ENCODE peak calls at places on chromosome 3, in six cellular contexts. W is stomach, H is right lobe of liver, D is tibial artery, C is keratinocyte, T is cardiac muscle cell. J is an unnamed sample.

GRCh38 chr3:172102123-172102882 is 62.9 kb downstream of the FNDC3B start:
- DNase-seq in H (peak; percentile 42), C (no peak), D (no peak), T (no peak), W (no peak), J (peak; percentile 71)

GRCh38 chr3:64242435-64242834 is 17.2 kb upstream of the PRICKLE2 start:
- DNase-seq in C (no peak), D (no peak), T (peak; percentile 83), W (peak; percentile 36), H (no peak), J (no peak)

GRCh38 chr3:188834349-188834748 is 337.4 kb upstream of the TPRG1 start:
- DNase-seq in W (no peak), H (no peak), D (no peak), T (no peak), C (no peak), J (no peak)

GRCh38 chr3:159732172-159733111 is 256.2 kb upstream of the IL12A start:
- DNase-seq in C (no peak), W (no peak), D (no peak), T (peak; percentile 69), H (no peak), J (no peak)

GRCh38 chr3:117298273-117298672 is 588.7 kb downstream of the TUSC7 start:
- DNase-seq in T (no peak), D (no peak), W (no peak), H (no peak), C (no peak), J (no peak)

GRCh38 chr3:155741081-155741480 is 3.8 kb downstream of the PLCH1 start:
- DNase-seq in C (no peak), W (no peak), T (no peak), D (no peak), H (no peak), J (no peak)

GRCh38 chr3:105899528-105899927 is 30.7 kb upstream of the CBLB start:
- DNase-seq in C (no peak), W (no peak), T (no peak), D (no peak), H (no peak), J (no peak)

GRCh38 chr3:52055537-52056351 is 627 bp downstream of the DUSP7 start:
- DNase-seq in H (peak; percentile 64), D (no peak), T (peak; percentile 80), C (no peak), W (peak; percentile 49), J (no peak)

GRCh38 chr3:16767006-16767405 is 117.7 kb upstream of the PLCL2 start:
- DNase-seq in T (peak; percentile 52), D (no peak), W (no peak), C (no peak), H (no peak), J (no peak)

GRCh38 chr3:179174316-179174715 is 26.2 kb downstream of the PIK3CA start:
- DNase-seq in H (no peak), C (no peak), D (no peak), T (no peak), W (no peak), J (no peak)

GRCh38 chr3:124014366-124014942 is 22.5 kb upstream of the ROPN1 start:
- DNase-seq in D (no peak), H (no peak), T (no peak), C (no peak), W (no peak), J (no peak)

GRCh38 chr3:121443456-121443855 is 102.3 kb downstream of the POLQ start:
- DNase-seq in D (no peak), C (no peak), W (no peak), T (no peak), H (no peak), J (no peak)

GRCh38 chr3:128494152-128494650 is 1.2 kb upstream of the GATA2 start:
- DNase-seq in T (no peak), C (no peak), W (no peak), H (no peak), D (no peak), J (no peak)

GRCh38 chr3:128491071-128491899 is 1.7 kb downstream of the GATA2 start:
- DNase-seq in W (no peak), D (peak; percentile 18), C (no peak), T (no peak), H (no peak), J (peak; percentile 35)

GRCh38 chr3:128491900-128492352 is 1.1 kb downstream of the GATA2 start:
- DNase-seq in C (no peak), D (no peak), T (no peak), W (no peak), H (no peak), J (no peak)

GRCh38 chr3:128493221-128494151 is 485 bp upstream of the GATA2 start:
- DNase-seq in T (no peak), D (peak; percentile 18), C (no peak), H (no peak), W (no peak), J (no peak)

GRCh38 chr3:128492353-128493220 is at the start of gene GATA2:
- DNase-seq in W (no peak), H (no peak), D (peak; percentile 20), T (peak; percentile 68), C (no peak), J (peak; percentile 89)
- H3K4me3 ChIP-seq in W (peak within 1 kb of the TSS; percentile 7), H (no peak within 1 kb of the TSS), D (no peak within 1 kb of the TSS), T (peak within 1 kb of the TSS; percentile 31), C (no peak within 1 kb of the TSS), J (peak within 1 kb of the TSS; percentile 60)

GRCh38 chr3:184678317-184679055 is 33.4 kb downstream of the MAGEF1 start:
- DNase-seq in D (no peak), C (no peak), T (no peak), W (no peak), H (no peak), J (no peak)
- H3K4me3 ChIP-seq in D (no peak overlapping the region), C (no peak overlapping the region), T (no peak overlapping the region), W (no peak overlapping the region), H (no peak overlapping the region), J (no peak overlapping the region)

DNA sequence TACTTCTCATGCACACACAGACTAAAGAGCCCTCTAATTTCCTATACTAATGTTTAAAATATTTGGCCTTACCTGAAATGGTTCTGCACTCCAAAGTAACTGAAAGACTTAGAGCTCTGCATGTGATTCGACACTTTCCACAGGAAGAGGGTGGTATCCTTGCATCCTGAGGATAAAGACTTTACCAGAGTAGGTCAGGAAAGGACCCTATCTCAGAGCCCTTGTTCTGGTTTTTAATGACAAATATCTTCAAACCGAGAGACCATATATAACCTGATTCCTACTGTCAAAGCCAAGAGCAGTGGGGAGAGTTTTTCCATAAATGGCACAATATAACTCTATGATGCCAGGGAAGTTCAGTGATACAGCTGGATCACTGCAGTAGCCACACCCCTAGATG is at the start of gene GP5:
- DNase-seq in W (no peak), T (no peak), D (no peak), C (no peak), H (no peak), J (no peak)
- H3K4me3 ChIP-seq in W (peak within 1 kb of the TSS; percentile 22), T (peak within 1 kb of the TSS; percentile 0), D (peak within 1 kb of the TSS; percentile 34), C (no peak within 1 kb of the TSS), H (no peak within 1 kb of the TSS), J (no peak within 1 kb of the TSS)

DNA sequence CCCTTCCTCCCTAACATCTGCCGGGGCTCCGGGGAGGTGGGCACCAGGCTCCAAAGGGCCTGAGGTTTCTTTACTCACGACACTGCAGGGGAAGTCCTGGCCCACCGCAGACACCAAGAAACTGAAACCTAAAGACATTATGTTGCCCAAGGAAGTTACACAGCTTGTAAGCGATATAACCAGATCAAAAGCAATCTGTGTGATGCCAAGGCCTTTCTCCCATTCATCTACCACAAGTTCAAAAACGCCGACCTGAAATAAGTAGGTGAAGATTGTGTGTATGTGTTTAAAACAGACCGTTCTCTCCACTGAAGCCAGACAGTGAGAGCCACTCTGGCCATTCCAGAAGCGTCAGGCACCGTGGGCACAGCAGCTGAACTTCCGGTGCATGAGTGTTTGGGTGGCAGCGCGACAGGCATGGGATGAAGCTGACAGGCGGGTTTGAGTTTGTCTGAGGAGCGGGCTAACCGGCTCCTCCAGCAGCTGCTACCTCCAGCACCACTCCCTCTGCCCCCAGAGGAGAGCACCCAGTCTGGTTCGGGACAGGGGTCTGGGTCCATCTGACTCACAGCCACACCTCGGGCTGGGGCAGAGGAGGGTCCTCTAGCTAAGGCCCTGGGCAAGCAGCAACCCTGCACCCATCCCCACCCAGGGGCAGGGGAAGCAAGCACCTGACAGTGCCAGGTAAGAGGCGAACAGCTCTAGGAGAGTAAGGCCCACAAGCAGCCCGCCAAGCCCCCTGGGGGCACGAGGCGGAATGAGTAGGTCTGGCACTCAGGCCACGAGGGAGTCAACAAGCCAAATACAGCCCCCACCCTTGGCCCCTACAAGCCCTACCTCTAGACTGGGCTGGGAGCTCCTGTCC is 1.3 kb downstream of the TNK2 start:
- DNase-seq in H (peak; percentile 57), C (no peak), D (no peak), T (no peak), W (peak; percentile 62), J (peak; percentile 35)
- H3K4me3 ChIP-seq in H (peak overlapping the region; percentile 61), C (peak overlapping the region; percentile 79), D (peak overlapping the region; percentile 92), T (peak overlapping the region; percentile 67), W (peak overlapping the region; percentile 72), J (peak overlapping the region; percentile 0)